ENCODE peak calls at places on chromosomes 12 and 14, in four cellular contexts. One of them, this sample, is unnamed.

GRCh38 chr14:71595441-71595840 is 336.8 kb upstream of the RGS6 start:
- DNase-seq in endothelial cell: no peak
- DNase-seq in AG04450: no peak
- DNase-seq in GM13977: no peak
- DNase-seq in this sample: no peak

GRCh38 chr14:105023791-105024480 is 3.1 kb upstream of the CDCA4 start:
- DNase-seq in endothelial cell: no peak
- DNase-seq in AG04450: no peak
- DNase-seq in GM13977: no peak
- DNase-seq in this sample: no peak

GRCh38 chr12:32477714-32478113 is 78.4 kb downstream of the FGD4 start:
- DNase-seq in endothelial cell: no peak
- DNase-seq in AG04450: no peak
- DNase-seq in GM13977: no peak
- DNase-seq in this sample: no peak

GRCh38 chr14:90558983-90559590 is 162.3 kb downstream of the CALM1 start:
- DNase-seq in endothelial cell: no peak
- DNase-seq in AG04450: no peak
- DNase-seq in GM13977: no peak
- DNase-seq in this sample: no peak

GRCh38 chr12:32302218-32302826 is 97.0 kb upstream of the FGD4 start:
- DNase-seq in endothelial cell: peak
- DNase-seq in AG04450: no peak
- DNase-seq in GM13977: peak
- DNase-seq in this sample: peak

GRCh38 chr12:82207556-82207955 is 150.6 kb downstream of the CCDC59 start:
- DNase-seq in endothelial cell: no peak
- DNase-seq in AG04450: no peak
- DNase-seq in GM13977: no peak
- DNase-seq in this sample: no peak

GRCh38 chr12:26919216-26919555 is 18.6 kb downstream of the INTS13 start:
- DNase-seq in endothelial cell: no peak
- DNase-seq in AG04450: no peak
- DNase-seq in GM13977: no peak
- DNase-seq in this sample: no peak

GRCh38 chr12:54373619-54374554 is 9.6 kb upstream of the GPR84 start:
- DNase-seq in endothelial cell: no peak
- DNase-seq in AG04450: no peak
- DNase-seq in GM13977: no peak
- DNase-seq in this sample: no peak

GRCh38 chr14:99675951-99676350 is 8.1 kb upstream of the CYP46A1 start:
- DNase-seq in endothelial cell: no peak
- DNase-seq in AG04450: no peak
- DNase-seq in GM13977: no peak
- DNase-seq in this sample: no peak

GRCh38 chr12:85253823-85254222 is 26.2 kb upstream of the ALX1 start:
- DNase-seq in endothelial cell: no peak
- DNase-seq in AG04450: no peak
- DNase-seq in GM13977: no peak
- DNase-seq in this sample: no peak

GRCh38 chr12:84969226-84969625 is 56.6 kb upstream of the SLC6A15 start:
- DNase-seq in endothelial cell: no peak
- DNase-seq in AG04450: no peak
- DNase-seq in GM13977: no peak
- DNase-seq in this sample: no peak

GRCh38 chr12:14834502-14834901 is 8.8 kb downstream of the ART4 start:
- DNase-seq in endothelial cell: no peak
- DNase-seq in AG04450: no peak
- DNase-seq in GM13977: no peak
- DNase-seq in this sample: no peak

GRCh38 chr14:105532735-105533141 is 6.4 kb downstream of the TMEM121 start:
- DNase-seq in endothelial cell: peak
- DNase-seq in AG04450: no peak
- DNase-seq in GM13977: peak
- DNase-seq in this sample: peak

GRCh38 chr14:68689426-68689825 is 103.4 kb downstream of the ZFP36L1 start:
- DNase-seq in endothelial cell: no peak
- DNase-seq in AG04450: no peak
- DNase-seq in GM13977: no peak
- DNase-seq in this sample: no peak

GRCh38 chr12:116157845-116158267 is 119.6 kb downstream of the MED13L start:
- DNase-seq in endothelial cell: no peak
- DNase-seq in AG04450: no peak
- DNase-seq in GM13977: no peak
- DNase-seq in this sample: no peak

GRCh38 chr12:96210376-96211055 is 16.3 kb downstream of the ELK3 start:
- DNase-seq in endothelial cell: no peak
- DNase-seq in AG04450: no peak
- DNase-seq in GM13977: no peak
- DNase-seq in this sample: peak

GRCh38 chr12:128727461-128727860 is 96.3 kb downstream of the SLC15A4 start:
- DNase-seq in endothelial cell: no peak
- DNase-seq in AG04450: no peak
- DNase-seq in GM13977: no peak
- DNase-seq in this sample: no peak

GRCh38 chr12:57242691-57243454 is 8.1 kb downstream of the STAC3 start:
- DNase-seq in endothelial cell: peak
- DNase-seq in AG04450: no peak
- DNase-seq in GM13977: peak
- DNase-seq in this sample: peak

GRCh38 chr12:18284461-18284860 is 23.1 kb downstream of the PIK3C2G start:
- DNase-seq in endothelial cell: no peak
- DNase-seq in AG04450: no peak
- DNase-seq in GM13977: no peak
- DNase-seq in this sample: no peak

GRCh38 chr14:66284346-66284745 is 201.8 kb upstream of the CCDC196 start:
- DNase-seq in endothelial cell: no peak
- DNase-seq in AG04450: no peak
- DNase-seq in GM13977: no peak
- DNase-seq in this sample: no peak

GRCh38 chr12:48060474-48060873 is 45.4 kb downstream of the SENP1 start:
- DNase-seq in endothelial cell: no peak
- DNase-seq in AG04450: no peak
- DNase-seq in GM13977: no peak
- DNase-seq in this sample: no peak

GRCh38 chr12:75404231-75404630 is 13.3 kb downstream of the GLIPR1L2 start:
- DNase-seq in endothelial cell: no peak
- DNase-seq in AG04450: no peak
- DNase-seq in GM13977: no peak
- DNase-seq in this sample: no peak

GRCh38 chr12:70002912-70003255 is 177.9 kb downstream of the MYRFL start:
- DNase-seq in endothelial cell: no peak
- DNase-seq in AG04450: no peak
- DNase-seq in GM13977: no peak
- DNase-seq in this sample: no peak

GRCh38 chr12:48816148-48816854 is 2.0 kb upstream of the CACNB3 start:
- DNase-seq in endothelial cell: no peak
- DNase-seq in AG04450: no peak
- DNase-seq in GM13977: no peak
- DNase-seq in this sample: no peak

GRCh38 chr12:87266305-87266704 is 762.9 kb downstream of the C12orf50 start:
- DNase-seq in endothelial cell: no peak
- DNase-seq in AG04450: no peak
- DNase-seq in GM13977: no peak
- DNase-seq in this sample: no peak

GRCh38 chr14:32709072-32709471 is 229.6 kb upstream of the NPAS3 start:
- DNase-seq in endothelial cell: no peak
- DNase-seq in AG04450: peak
- DNase-seq in GM13977: no peak
- DNase-seq in this sample: no peak

GRCh38 chr14:32713856-32714255 is 224.8 kb upstream of the NPAS3 start:
- DNase-seq in endothelial cell: no peak
- DNase-seq in AG04450: no peak
- DNase-seq in GM13977: no peak
- DNase-seq in this sample: no peak

GRCh38 chr14:32708134-32708533 is 230.5 kb upstream of the NPAS3 start:
- DNase-seq in endothelial cell: no peak
- DNase-seq in AG04450: no peak
- DNase-seq in GM13977: no peak
- DNase-seq in this sample: no peak

GRCh38 chr14:32710351-32711102 is 228.2 kb upstream of the NPAS3 start:
- DNase-seq in endothelial cell: no peak
- DNase-seq in AG04450: no peak
- DNase-seq in GM13977: no peak
- DNase-seq in this sample: no peak

GRCh38 chr14:32711103-32711680 is 227.5 kb upstream of the NPAS3 start:
- DNase-seq in endothelial cell: peak
- DNase-seq in AG04450: no peak
- DNase-seq in GM13977: peak
- DNase-seq in this sample: peak
- TF ChIP-seq CTCF in endothelial cell: peak
- TF ChIP-seq CTCF in AG04450: peak
- TF ChIP-seq CTCF in GM13977: peak
- TF ChIP-seq CTCF in this sample: peak

GRCh38 chr14:58638231-58639205 is 756 bp downstream of the DACT1 start:
- DNase-seq in endothelial cell: no peak
- DNase-seq in AG04450: no peak
- DNase-seq in GM13977: peak
- DNase-seq in this sample: peak
- TF ChIP-seq CTCF in endothelial cell: no peak
- TF ChIP-seq CTCF in AG04450: peak
- TF ChIP-seq CTCF in GM13977: no peak
- TF ChIP-seq CTCF in this sample: no peak

GRCh38 chr14:22848391-22849164 is 12.2 kb downstream of the MMP14 start:
- DNase-seq in endothelial cell: no peak
- DNase-seq in AG04450: peak
- DNase-seq in GM13977: peak
- DNase-seq in this sample: peak

GRCh38 chr14:22849212-22849819 is 12.9 kb downstream of the MMP14 start:
- DNase-seq in endothelial cell: no peak
- DNase-seq in AG04450: no peak
- DNase-seq in GM13977: peak
- DNase-seq in this sample: no peak

GRCh38 chr14:22846811-22847307 is 10.5 kb downstream of the MMP14 start:
- DNase-seq in endothelial cell: no peak
- DNase-seq in AG04450: no peak
- DNase-seq in GM13977: peak
- DNase-seq in this sample: no peak

GRCh38 chr14:22845821-22846625 is 9.6 kb downstream of the MMP14 start:
- DNase-seq in endothelial cell: no peak
- DNase-seq in AG04450: no peak
- DNase-seq in GM13977: peak
- DNase-seq in this sample: no peak

DNA sequence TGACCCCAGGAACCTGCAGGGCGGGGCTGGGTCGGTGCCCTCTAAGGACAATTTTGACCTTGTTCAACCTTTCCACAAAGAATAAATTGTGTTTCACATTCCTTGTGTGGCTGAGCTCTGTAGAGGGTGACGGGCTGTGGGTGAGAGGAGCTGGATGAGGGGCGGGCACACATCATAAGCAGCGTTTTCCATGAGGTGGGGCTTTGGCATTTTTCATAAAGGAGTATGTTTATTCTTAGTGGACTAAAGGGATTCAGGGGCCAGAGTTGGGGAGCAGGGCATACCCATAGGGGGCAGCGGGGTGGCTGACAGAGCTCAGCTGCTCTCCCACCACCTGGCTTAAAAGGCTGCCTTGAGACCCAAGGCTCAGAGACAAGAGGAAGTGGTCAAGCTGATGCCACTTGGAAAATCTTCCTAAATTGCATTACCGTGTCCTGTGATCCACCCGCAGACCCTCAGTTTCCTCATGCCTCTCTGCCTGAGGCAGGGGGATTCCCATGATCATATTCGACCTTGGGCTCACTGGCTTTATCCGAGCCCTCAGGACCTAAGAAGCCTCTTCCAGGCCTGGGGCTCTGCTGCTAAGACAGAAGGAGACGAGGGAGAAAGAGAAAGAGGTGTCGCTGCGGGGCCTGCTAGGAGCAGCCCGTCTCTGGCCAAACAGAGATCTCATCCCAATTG is 11.4 kb downstream of the MMP14 start:
- DNase-seq in endothelial cell: no peak
- DNase-seq in AG04450: no peak
- DNase-seq in GM13977: peak
- DNase-seq in this sample: peak
- TF ChIP-seq CTCF in endothelial cell: no peak
- TF ChIP-seq CTCF in AG04450: peak
- TF ChIP-seq CTCF in GM13977: peak
- TF ChIP-seq CTCF in this sample: no peak

DNA sequence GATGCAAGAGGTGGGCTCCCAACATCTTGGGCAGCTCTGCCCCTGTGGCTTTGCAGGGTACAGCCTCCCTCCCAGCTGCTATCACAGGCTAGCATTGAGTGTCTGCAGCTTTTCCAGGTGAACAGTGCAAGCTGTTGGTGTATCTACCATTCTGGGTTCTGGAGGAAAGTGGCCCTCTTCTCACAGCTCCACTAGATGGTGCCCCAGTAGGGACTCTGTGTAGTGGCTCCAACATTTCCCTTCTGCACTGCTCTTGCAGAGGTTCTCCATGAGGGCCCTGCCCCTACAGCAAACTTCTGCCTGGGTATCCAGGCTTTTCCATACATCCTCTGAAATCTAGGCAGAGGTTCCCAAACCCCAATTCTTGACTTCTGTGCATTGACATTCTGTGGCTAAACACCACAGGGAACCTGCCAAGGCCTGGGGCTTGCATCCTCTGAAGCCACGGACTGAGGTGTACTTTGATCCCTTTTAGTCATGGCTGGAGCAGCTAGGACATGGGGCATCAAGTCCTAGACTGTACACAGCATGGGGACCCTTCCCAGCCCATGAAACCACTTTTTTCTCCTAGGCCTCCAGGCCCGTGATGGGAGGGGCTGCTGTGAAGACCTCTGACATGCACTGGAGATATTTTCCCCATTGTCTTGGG is 24.0 kb upstream of the SLC38A1 start:
- DNase-seq in endothelial cell: no peak
- DNase-seq in AG04450: no peak
- DNase-seq in GM13977: no peak
- DNase-seq in this sample: no peak
- TF ChIP-seq CTCF in endothelial cell: no peak
- TF ChIP-seq CTCF in AG04450: peak
- TF ChIP-seq CTCF in GM13977: no peak
- TF ChIP-seq CTCF in this sample: no peak

GRCh38 chr14:77799863-77800730 is at the start of gene ADCK1:
- DNase-seq in endothelial cell: peak
- DNase-seq in AG04450: peak
- DNase-seq in GM13977: peak
- DNase-seq in this sample: peak
- TF ChIP-seq CTCF in endothelial cell: no peak
- TF ChIP-seq CTCF in AG04450: peak
- TF ChIP-seq CTCF in GM13977: peak
- TF ChIP-seq CTCF in this sample: no peak

GRCh38 chr12:50988871-50989270 is 36.5 kb downstream of the HIGD1C start:
- DNase-seq in endothelial cell: no peak
- DNase-seq in AG04450: no peak
- DNase-seq in GM13977: no peak
- DNase-seq in this sample: no peak
- TF ChIP-seq CTCF in endothelial cell: no peak
- TF ChIP-seq CTCF in AG04450: no peak
- TF ChIP-seq CTCF in GM13977: no peak
- TF ChIP-seq CTCF in this sample: no peak